ENCODE peak calls at places on chromosomes 1 and 21, in five cellular contexts. One of them, this sample, is unnamed.
A peak's percentile ranks its signal among the peaks of the same experiment; 100 is the strongest.

GRCh38 chr1:86695400-86695799 is 9.0 kb upstream of the SH3GLB1 start:
- DNase-seq in ascending aorta: no peak
- DNase-seq in suprapubic skin: no peak
- DNase-seq in neural progenitor cell: no peak
- DNase-seq in bronchial epithelial cell: peak; percentile 64
- DNase-seq in this sample: no peak

GRCh38 chr1:20355828-20356735 is 65.4 kb downstream of the VWA5B1 start:
- DNase-seq in ascending aorta: no peak
- DNase-seq in suprapubic skin: no peak
- DNase-seq in neural progenitor cell: no peak
- DNase-seq in bronchial epithelial cell: peak; percentile 86
- DNase-seq in this sample: no peak

GRCh38 chr1:55195523-55196233 is 19.5 kb downstream of the USP24 start:
- DNase-seq in ascending aorta: no peak
- DNase-seq in suprapubic skin: no peak
- DNase-seq in neural progenitor cell: no peak
- DNase-seq in bronchial epithelial cell: peak; percentile 66
- DNase-seq in this sample: no peak

GRCh38 chr1:236913371-236914037 is 90.7 kb downstream of the MT1HL1 start:
- DNase-seq in ascending aorta: no peak
- DNase-seq in suprapubic skin: no peak
- DNase-seq in neural progenitor cell: no peak
- DNase-seq in bronchial epithelial cell: peak; percentile 55
- DNase-seq in this sample: no peak

GRCh38 chr1:54009406-54009805 is 8.6 kb downstream of the LDLRAD1 start:
- DNase-seq in ascending aorta: no peak
- DNase-seq in suprapubic skin: no peak
- DNase-seq in neural progenitor cell: no peak
- DNase-seq in bronchial epithelial cell: no peak
- DNase-seq in this sample: peak; percentile 49

GRCh38 chr21:42666023-42666747 is 12.8 kb downstream of the PDE9A start:
- DNase-seq in ascending aorta: no peak
- DNase-seq in suprapubic skin: no peak
- DNase-seq in neural progenitor cell: no peak
- DNase-seq in bronchial epithelial cell: no peak
- DNase-seq in this sample: no peak

GRCh38 chr1:230797376-230798186 is 50.4 kb downstream of the CAPN9 start:
- DNase-seq in ascending aorta: no peak
- DNase-seq in suprapubic skin: peak; percentile 82
- DNase-seq in neural progenitor cell: peak; percentile 81
- DNase-seq in bronchial epithelial cell: peak; percentile 38
- DNase-seq in this sample: peak; percentile 87

GRCh38 chr21:43348801-43349261 is 78.1 kb downstream of the SIK1 start:
- DNase-seq in ascending aorta: no peak
- DNase-seq in suprapubic skin: no peak
- DNase-seq in neural progenitor cell: no peak
- DNase-seq in bronchial epithelial cell: peak; percentile 32
- DNase-seq in this sample: no peak

GRCh38 chr1:230044729-230045128 is 22.3 kb upstream of the GALNT2 start:
- DNase-seq in ascending aorta: no peak
- DNase-seq in suprapubic skin: no peak
- DNase-seq in neural progenitor cell: no peak
- DNase-seq in bronchial epithelial cell: no peak
- DNase-seq in this sample: no peak

GRCh38 chr1:8987881-8988617 is 38.2 kb downstream of the SLC2A7 start:
- DNase-seq in ascending aorta: no peak
- DNase-seq in suprapubic skin: no peak
- DNase-seq in neural progenitor cell: peak; percentile 69
- DNase-seq in bronchial epithelial cell: peak; percentile 27
- DNase-seq in this sample: no peak

GRCh38 chr1:71667224-71667623 is 586.4 kb upstream of the ZRANB2 start:
- DNase-seq in ascending aorta: no peak
- DNase-seq in suprapubic skin: no peak
- DNase-seq in neural progenitor cell: no peak
- DNase-seq in bronchial epithelial cell: peak; percentile 15
- DNase-seq in this sample: no peak

GRCh38 chr1:51750729-51751128 is 127.8 kb downstream of the NRDC start:
- DNase-seq in ascending aorta: no peak
- DNase-seq in suprapubic skin: no peak
- DNase-seq in neural progenitor cell: no peak
- DNase-seq in bronchial epithelial cell: peak; percentile 79
- DNase-seq in this sample: no peak

DNA sequence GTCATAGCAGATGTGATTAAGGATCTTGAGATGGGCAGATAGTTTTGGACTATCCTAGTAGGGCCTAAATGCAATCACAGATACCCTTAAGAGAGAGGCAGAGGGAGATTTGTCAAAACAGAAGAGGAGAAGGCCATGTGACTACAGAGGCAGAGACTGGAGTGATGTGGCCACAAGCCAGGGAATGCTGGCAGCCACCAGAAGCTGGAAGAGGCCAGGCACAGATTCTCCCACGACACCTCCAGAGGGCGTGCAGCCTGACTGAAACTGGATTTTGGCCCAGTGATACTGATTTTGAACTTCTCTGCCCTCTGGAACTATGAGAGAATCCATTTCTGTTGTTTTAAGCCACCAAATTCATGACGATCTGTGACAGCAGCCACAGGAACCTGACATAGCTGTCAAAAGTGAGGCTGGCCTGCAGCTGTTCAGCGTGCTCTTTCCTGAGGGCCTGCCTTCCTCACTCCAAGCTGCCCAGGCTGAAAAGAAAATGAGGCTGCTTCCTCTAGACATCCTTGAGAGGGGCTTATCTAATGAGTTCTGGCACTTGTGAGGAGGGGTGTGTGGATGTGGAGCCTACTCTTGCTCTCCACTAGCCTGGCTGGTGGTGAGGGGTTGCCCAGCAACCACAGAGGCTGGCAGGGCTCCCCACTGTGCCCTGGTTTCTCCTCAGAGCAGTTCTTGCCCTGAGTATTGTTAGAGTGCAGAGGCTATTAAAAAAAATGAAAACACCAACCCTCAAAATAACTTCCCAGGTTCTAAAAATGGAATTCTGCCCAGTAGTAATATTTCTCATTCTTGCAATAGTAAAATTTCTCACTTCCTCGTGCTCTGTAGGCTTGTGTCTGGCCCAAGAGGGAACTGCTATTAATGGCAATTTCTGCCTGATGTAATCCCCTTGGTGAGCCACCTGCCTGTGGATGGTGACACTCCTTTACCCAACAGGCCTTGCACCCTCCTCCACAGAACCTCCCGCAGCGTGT is 52.4 kb upstream of the EPS8L3 start:
- DNase-seq in ascending aorta: peak; percentile 53
- DNase-seq in suprapubic skin: no peak
- DNase-seq in neural progenitor cell: no peak
- DNase-seq in bronchial epithelial cell: no peak
- DNase-seq in this sample: no peak
- TF ChIP-seq CTCF in ascending aorta: peak; percentile 11
- TF ChIP-seq CTCF in suprapubic skin: no peak
- TF ChIP-seq CTCF in neural progenitor cell: no peak
- TF ChIP-seq CTCF in bronchial epithelial cell: no peak
- TF ChIP-seq CTCF in this sample: no peak

GRCh38 chr1:32351077-32351858 is 11.0 kb downstream of the FAM229A start:
- DNase-seq in ascending aorta: peak; percentile 76
- DNase-seq in suprapubic skin: peak; percentile 98
- DNase-seq in neural progenitor cell: peak; percentile 100
- DNase-seq in bronchial epithelial cell: peak; percentile 66
- DNase-seq in this sample: peak; percentile 98

GRCh38 chr1:32353431-32353830 is 8.9 kb downstream of the FAM229A start:
- DNase-seq in ascending aorta: no peak
- DNase-seq in suprapubic skin: no peak
- DNase-seq in neural progenitor cell: no peak
- DNase-seq in bronchial epithelial cell: no peak
- DNase-seq in this sample: no peak

GRCh38 chr1:32352831-32353383 is 9.4 kb downstream of the FAM229A start:
- DNase-seq in ascending aorta: no peak
- DNase-seq in suprapubic skin: no peak
- DNase-seq in neural progenitor cell: no peak
- DNase-seq in bronchial epithelial cell: no peak
- DNase-seq in this sample: no peak

GRCh38 chr1:32350785-32351076 is 11.6 kb downstream of the FAM229A start:
- DNase-seq in ascending aorta: no peak
- DNase-seq in suprapubic skin: no peak
- DNase-seq in neural progenitor cell: no peak
- DNase-seq in bronchial epithelial cell: no peak
- DNase-seq in this sample: no peak

DNA sequence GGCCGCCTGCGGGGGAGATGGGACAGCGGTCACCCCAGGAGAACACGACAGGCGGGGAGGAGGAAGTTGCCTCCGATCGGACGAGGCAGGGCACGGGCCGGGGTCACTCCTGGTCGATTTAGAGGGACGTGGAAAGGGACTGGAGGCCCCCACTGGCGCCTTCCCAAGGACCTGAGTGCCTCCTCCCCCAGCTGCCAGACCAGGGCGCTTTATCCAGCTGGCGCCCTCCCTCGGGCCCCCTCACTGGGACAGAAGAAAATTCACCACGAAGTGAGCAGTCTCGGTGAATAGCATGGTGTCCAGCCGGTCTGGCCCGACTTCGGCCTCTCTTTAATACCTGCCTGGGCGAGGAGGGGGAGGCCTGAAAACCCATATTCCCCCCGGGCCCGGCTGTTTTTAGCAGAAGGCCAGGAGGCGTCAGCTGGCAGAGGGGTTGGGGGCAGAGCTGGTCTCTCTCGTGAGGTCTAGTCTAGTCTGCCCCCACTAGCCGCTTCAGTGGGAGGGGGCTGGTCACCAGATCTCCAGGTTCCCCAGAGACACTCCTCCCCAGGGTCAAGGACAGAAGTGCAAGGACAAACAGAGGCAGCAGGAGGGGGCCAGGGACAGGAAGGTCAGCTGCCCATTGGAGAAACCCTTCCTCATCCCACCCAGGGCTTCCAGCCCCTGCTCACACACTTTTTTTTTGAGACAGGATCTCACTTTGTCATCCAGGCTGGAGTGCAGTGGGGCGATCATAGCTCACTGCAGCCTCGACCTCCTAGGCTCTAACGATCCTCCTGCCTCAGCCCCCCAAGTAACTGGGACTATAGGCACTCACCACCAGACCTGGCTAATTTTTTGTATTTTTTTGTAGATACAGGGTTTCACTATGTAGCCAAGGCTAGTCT is 10.2 kb downstream of the FAM229A start:
- DNase-seq in ascending aorta: no peak
- DNase-seq in suprapubic skin: no peak
- DNase-seq in neural progenitor cell: peak; percentile 74
- DNase-seq in bronchial epithelial cell: no peak
- DNase-seq in this sample: peak; percentile 86
- TF ChIP-seq CTCF in ascending aorta: peak; percentile 6
- TF ChIP-seq CTCF in suprapubic skin: no peak
- TF ChIP-seq CTCF in neural progenitor cell: no peak
- TF ChIP-seq CTCF in bronchial epithelial cell: no peak
- TF ChIP-seq CTCF in this sample: peak; percentile 28

GRCh38 chr1:21782868-21783678 is at the start of gene USP48:
- DNase-seq in ascending aorta: peak; percentile 92
- DNase-seq in suprapubic skin: peak; percentile 97
- DNase-seq in neural progenitor cell: peak; percentile 97
- DNase-seq in bronchial epithelial cell: peak; percentile 89
- DNase-seq in this sample: peak; percentile 98

GRCh38 chr1:21779613-21780521 is 3.1 kb downstream of the USP48 start:
- DNase-seq in ascending aorta: no peak
- DNase-seq in suprapubic skin: no peak
- DNase-seq in neural progenitor cell: no peak
- DNase-seq in bronchial epithelial cell: no peak
- DNase-seq in this sample: no peak

GRCh38 chr1:21781971-21782867 is 730 bp downstream of the USP48 start:
- DNase-seq in ascending aorta: no peak
- DNase-seq in suprapubic skin: peak; percentile 80
- DNase-seq in neural progenitor cell: peak; percentile 76
- DNase-seq in bronchial epithelial cell: peak; percentile 59
- DNase-seq in this sample: no peak

GRCh38 chr1:21786640-21787039 is 3.7 kb upstream of the USP48 start:
- DNase-seq in ascending aorta: no peak
- DNase-seq in suprapubic skin: no peak
- DNase-seq in neural progenitor cell: no peak
- DNase-seq in bronchial epithelial cell: no peak
- DNase-seq in this sample: no peak

DNA sequence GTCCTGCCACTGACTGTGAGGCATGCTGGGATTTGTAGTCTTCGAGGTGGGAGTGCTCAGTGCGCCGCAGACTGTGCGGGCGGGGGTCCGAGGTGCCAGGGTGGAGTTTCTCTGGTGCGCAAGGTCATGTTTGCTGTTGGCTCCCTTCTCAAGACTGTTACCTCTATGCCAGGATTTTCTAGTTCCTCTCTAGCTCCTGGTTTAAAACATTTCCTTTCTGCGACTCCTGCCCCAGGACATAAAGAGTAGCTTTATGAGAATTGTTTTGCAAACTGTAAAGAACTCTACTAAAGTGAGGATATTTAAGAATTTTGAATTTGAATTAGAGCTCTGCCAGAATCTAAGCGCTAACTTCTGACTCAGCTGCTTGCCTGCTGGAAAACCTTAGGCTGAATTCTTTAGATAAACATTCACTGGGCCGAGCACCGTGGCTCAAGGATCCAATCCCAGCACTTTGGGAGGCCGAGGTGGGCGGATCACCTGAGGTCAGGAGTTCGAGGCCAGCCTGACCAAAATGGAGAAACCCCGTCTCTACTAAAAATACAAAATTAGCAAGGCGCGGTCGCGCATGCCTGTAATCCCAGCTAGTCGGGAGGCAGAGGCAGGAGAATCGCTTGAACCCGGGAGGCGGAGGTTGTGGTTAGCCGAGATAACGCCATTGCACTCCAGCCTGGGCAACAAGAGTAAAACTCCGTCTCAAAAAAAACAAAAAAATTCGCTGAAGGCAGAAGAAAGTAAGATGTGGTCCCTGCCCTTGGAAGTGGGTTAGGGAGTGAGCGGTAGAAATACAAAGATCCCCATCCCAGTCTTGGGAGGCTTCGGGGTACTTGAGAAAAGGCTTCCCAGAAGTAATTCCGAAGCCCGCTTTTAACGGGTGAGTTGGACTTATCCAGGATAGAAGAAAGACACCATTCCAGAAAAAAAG is 992 bp upstream of the USP48 start:
- DNase-seq in ascending aorta: no peak
- DNase-seq in suprapubic skin: no peak
- DNase-seq in neural progenitor cell: peak; percentile 96
- DNase-seq in bronchial epithelial cell: no peak
- DNase-seq in this sample: no peak
- TF ChIP-seq CTCF in ascending aorta: no peak
- TF ChIP-seq CTCF in suprapubic skin: no peak
- TF ChIP-seq CTCF in neural progenitor cell: no peak
- TF ChIP-seq CTCF in bronchial epithelial cell: no peak
- TF ChIP-seq CTCF in this sample: no peak

DNA sequence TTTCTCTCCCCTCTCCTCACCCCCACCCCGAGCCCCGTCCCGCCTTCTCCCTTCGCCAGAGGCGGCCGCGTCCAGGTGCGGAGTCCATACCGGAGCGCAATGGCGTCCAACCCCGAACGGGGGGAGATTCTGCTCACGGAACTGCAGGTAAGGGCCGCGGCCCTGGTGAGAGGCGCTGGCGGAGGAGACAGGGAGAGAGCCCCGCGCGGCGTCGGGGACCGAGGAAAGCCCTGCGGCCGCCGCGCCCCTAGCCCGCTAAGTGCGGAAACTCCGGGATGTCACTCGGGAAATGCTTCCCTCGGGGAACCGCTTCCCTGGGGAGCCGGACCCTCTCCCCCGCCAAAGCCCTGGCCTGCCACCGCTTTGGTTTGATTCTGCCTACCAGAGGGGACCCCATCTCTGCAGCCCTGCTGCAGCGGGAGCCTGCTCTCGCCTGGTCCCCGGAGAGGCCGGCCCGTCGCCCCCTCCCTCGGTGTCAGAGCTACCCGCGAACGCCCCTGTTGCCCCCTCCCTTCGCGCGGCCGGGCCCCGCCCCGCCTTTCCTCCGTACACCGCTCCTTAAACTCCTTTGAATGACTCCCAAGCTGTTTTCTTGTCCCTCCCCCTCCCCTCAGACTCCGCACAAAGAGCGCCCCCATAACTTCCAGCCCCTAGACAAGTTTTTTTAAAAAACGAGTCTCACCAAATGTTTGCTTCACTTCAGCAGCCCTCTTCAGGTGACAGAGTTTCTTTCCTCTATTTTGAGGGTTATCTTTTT is 587 bp downstream of the PKN2 start:
- DNase-seq in ascending aorta: no peak
- DNase-seq in suprapubic skin: no peak
- DNase-seq in neural progenitor cell: peak; percentile 91
- DNase-seq in bronchial epithelial cell: peak; percentile 48
- DNase-seq in this sample: peak; percentile 85
- TF ChIP-seq CTCF in ascending aorta: no peak
- TF ChIP-seq CTCF in suprapubic skin: no peak
- TF ChIP-seq CTCF in neural progenitor cell: peak; percentile 29
- TF ChIP-seq CTCF in bronchial epithelial cell: no peak
- TF ChIP-seq CTCF in this sample: peak; percentile 0

This sample was measured in osteocyte.